ENCODE peak calls at places on chromosomes 6 and 20, in five cellular contexts. M is activated CD8-positive, alpha-beta memory T cell treated with anti-CD3 and anti-CD28 coated beads for 24 hours; Y is cardiac septum; G is naive thymus-derived CD4-positive, alpha-beta T cell; O is posterior vena cava. C is an unnamed sample.

GRCh38 chr6:16380220-16380809 is 141.9 kb downstream of the GMPR start:
- DNase-seq in M (no peak), G (no peak), Y (no peak), O (no peak), C (no peak)

GRCh38 chr20:63969851-63970713 is at the start of gene ZNF512B:
- DNase-seq in M (peak), O (peak), G (peak), Y (no peak), C (peak)

GRCh38 chr6:160973311-160973710 is 18.3 kb upstream of the MAP3K4 start:
- DNase-seq in O (peak), G (no peak), M (no peak), Y (peak), C (no peak)

GRCh38 chr20:62336329-62336728 is 30.8 kb downstream of the LAMA5 start:
- DNase-seq in Y (no peak), M (no peak), O (no peak), G (no peak), C (no peak)

GRCh38 chr20:26208296-26209091 is 511.8 kb upstream of the ZNF337 start:
- DNase-seq in G (peak), O (peak), Y (no peak), M (peak), C (no peak)

GRCh38 chr6:4313044-4313686 is 177.8 kb upstream of the ECI2 start:
- DNase-seq in O (peak), Y (no peak), M (no peak), G (no peak), C (no peak)

GRCh38 chr20:41029150-41029872 is 689 bp downstream of the TOP1 start:
- DNase-seq in M (peak), Y (peak), G (peak), O (no peak), C (no peak)

GRCh38 chr6:129749749-129750120 is 39.8 kb upstream of the ARHGAP18 start:
- DNase-seq in Y (no peak), M (no peak), G (peak), O (no peak), C (no peak)

GRCh38 chr6:160431231-160431630 is 83.1 kb downstream of the SLC22A3 start:
- DNase-seq in Y (no peak), G (no peak), O (peak), M (no peak), C (no peak)

GRCh38 chr6:75219213-75219612 is 13.4 kb upstream of the COL12A1 start:
- DNase-seq in M (no peak), G (no peak), O (no peak), Y (no peak), C (no peak)

GRCh38 chr20:34017610-34018009 is 23.9 kb downstream of the RALY start:
- DNase-seq in G (no peak), M (no peak), O (no peak), Y (no peak), C (no peak)

GRCh38 chr6:136647363-136647763 is 97.1 kb upstream of the MAP7 start:
- DNase-seq in Y (no peak), O (no peak), G (peak), M (peak), C (no peak)

GRCh38 chr20:59829415-59830106 is 103.9 kb downstream of the SYCP2 start:
- DNase-seq in M (peak), Y (no peak), O (peak), G (no peak), C (no peak)

GRCh38 chr6:36759177-36759757 is 61.6 kb downstream of the RAB44 start:
- DNase-seq in Y (peak), O (peak), M (peak), G (peak), C (peak)

GRCh38 chr6:150004101-150004782 is 21.1 kb downstream of the RAET1L start:
- DNase-seq in Y (no peak), O (peak), M (no peak), G (peak), C (peak)

GRCh38 chr20:44730441-44730840 is 15.2 kb upstream of the KCNK15 start:
- DNase-seq in Y (no peak), M (no peak), O (no peak), G (no peak), C (no peak)

GRCh38 chr6:35497571-35498406 is 910 bp upstream of the TEAD3 start:
- DNase-seq in Y (peak), O (peak), G (peak), M (peak), C (peak)

GRCh38 chr20:47061549-47061948 is 166.9 kb downstream of the EYA2 start:
- DNase-seq in M (no peak), G (no peak), O (no peak), Y (no peak), C (no peak)

C was measured in GM12891.